ENCODE peak calls at places on chromosomes 2 and 18, in seven cellular contexts. One of them, this sample, is unnamed.
A peak's percentile ranks its signal among the peaks of the same experiment; 100 is the strongest.

GRCh38 chr2:99278793-99279291 is 22.2 kb downstream of the LYG1 start:
- DNase-seq in pancreas: no peak
- DNase-seq in heart right ventricle: no peak
- DNase-seq in cardiac muscle cell: no peak
- DNase-seq in sigmoid colon: no peak
- DNase-seq in mammary epithelial cell: peak; percentile 76
- DNase-seq in CD4-positive, alpha-beta T cell: no peak
- DNase-seq in this sample: peak; percentile 72

GRCh38 chr2:200308421-200309295 is 2.2 kb downstream of the SPATS2L start:
- DNase-seq in heart right ventricle: no peak
- DNase-seq in cardiac muscle cell: peak; percentile 21
- DNase-seq in sigmoid colon: no peak
- DNase-seq in pancreas: no peak
- DNase-seq in mammary epithelial cell: peak; percentile 25
- DNase-seq in CD4-positive, alpha-beta T cell: no peak
- DNase-seq in this sample: no peak

GRCh38 chr2:31362581-31362980 is 52.0 kb downstream of the XDH start:
- DNase-seq in cardiac muscle cell: no peak
- DNase-seq in pancreas: no peak
- DNase-seq in mammary epithelial cell: no peak
- DNase-seq in sigmoid colon: no peak
- DNase-seq in CD4-positive, alpha-beta T cell: no peak
- DNase-seq in heart right ventricle: no peak
- DNase-seq in this sample: no peak

GRCh38 chr2:239721991-239722759 is 303.0 kb downstream of the NDUFA10 start:
- DNase-seq in heart right ventricle: no peak
- DNase-seq in cardiac muscle cell: no peak
- DNase-seq in mammary epithelial cell: no peak
- DNase-seq in sigmoid colon: peak; percentile 46
- DNase-seq in CD4-positive, alpha-beta T cell: no peak
- DNase-seq in pancreas: no peak
- DNase-seq in this sample: no peak

GRCh38 chr2:100934504-100935371 is 67.4 kb upstream of the RPL31 start:
- DNase-seq in heart right ventricle: no peak
- DNase-seq in cardiac muscle cell: no peak
- DNase-seq in CD4-positive, alpha-beta T cell: no peak
- DNase-seq in sigmoid colon: no peak
- DNase-seq in mammary epithelial cell: no peak
- DNase-seq in pancreas: no peak
- DNase-seq in this sample: no peak

GRCh38 chr18:79784965-79785770 is 12.6 kb upstream of the KCNG2 start:
- DNase-seq in cardiac muscle cell: no peak
- DNase-seq in CD4-positive, alpha-beta T cell: no peak
- DNase-seq in heart right ventricle: no peak
- DNase-seq in mammary epithelial cell: peak; percentile 12
- DNase-seq in pancreas: peak; percentile 36
- DNase-seq in sigmoid colon: peak; percentile 42
- DNase-seq in this sample: no peak

GRCh38 chr2:172395503-172395902 is 31.9 kb upstream of the ITGA6 start:
- DNase-seq in CD4-positive, alpha-beta T cell: no peak
- DNase-seq in mammary epithelial cell: no peak
- DNase-seq in cardiac muscle cell: no peak
- DNase-seq in heart right ventricle: no peak
- DNase-seq in pancreas: no peak
- DNase-seq in sigmoid colon: no peak
- DNase-seq in this sample: peak; percentile 59

GRCh38 chr2:36425771-36426340 is 70.3 kb downstream of the CRIM1 start:
- DNase-seq in heart right ventricle: no peak
- DNase-seq in CD4-positive, alpha-beta T cell: no peak
- DNase-seq in pancreas: no peak
- DNase-seq in mammary epithelial cell: no peak
- DNase-seq in sigmoid colon: no peak
- DNase-seq in cardiac muscle cell: no peak
- DNase-seq in this sample: no peak

GRCh38 chr2:215238485-215239098 is 73.3 kb upstream of the ATIC start:
- DNase-seq in cardiac muscle cell: no peak
- DNase-seq in heart right ventricle: no peak
- DNase-seq in mammary epithelial cell: peak; percentile 33
- DNase-seq in sigmoid colon: no peak
- DNase-seq in pancreas: no peak
- DNase-seq in CD4-positive, alpha-beta T cell: no peak
- DNase-seq in this sample: peak; percentile 19

GRCh38 chr2:63530880-63531279 is 57.4 kb downstream of the WDPCP start:
- DNase-seq in pancreas: no peak
- DNase-seq in mammary epithelial cell: no peak
- DNase-seq in cardiac muscle cell: no peak
- DNase-seq in sigmoid colon: no peak
- DNase-seq in CD4-positive, alpha-beta T cell: no peak
- DNase-seq in heart right ventricle: no peak
- DNase-seq in this sample: no peak
- H3K27me3 ChIP-seq in pancreas: no peaks in the 10 kb centered on the region
- H3K27me3 ChIP-seq in mammary epithelial cell: no peaks in the 10 kb centered on the region
- H3K27me3 ChIP-seq in cardiac muscle cell: no peaks in the 10 kb centered on the region
- H3K27me3 ChIP-seq in sigmoid colon: no peaks in the 10 kb centered on the region
- H3K27me3 ChIP-seq in CD4-positive, alpha-beta T cell: no peaks in the 10 kb centered on the region
- H3K27me3 ChIP-seq in heart right ventricle: no peaks in the 10 kb centered on the region
- H3K27me3 ChIP-seq in this sample: no peaks in the 10 kb centered on the region

GRCh38 chr2:134206029-134206428 is 47.8 kb upstream of the MGAT5 start:
- DNase-seq in pancreas: no peak
- DNase-seq in CD4-positive, alpha-beta T cell: no peak
- DNase-seq in sigmoid colon: no peak
- DNase-seq in heart right ventricle: no peak
- DNase-seq in cardiac muscle cell: no peak
- DNase-seq in mammary epithelial cell: no peak
- DNase-seq in this sample: no peak
- TF ChIP-seq CTCF in pancreas: no peak
- TF ChIP-seq CTCF in CD4-positive, alpha-beta T cell: no peak
- TF ChIP-seq CTCF in sigmoid colon: no peak
- TF ChIP-seq CTCF in heart right ventricle: no peak
- TF ChIP-seq CTCF in cardiac muscle cell: no peak
- TF ChIP-seq CTCF in mammary epithelial cell: no peak
- TF ChIP-seq CTCF in this sample: no peak

GRCh38 chr2:119523959-119524694 is at the start of gene SCTR:
- DNase-seq in sigmoid colon: no peak
- DNase-seq in cardiac muscle cell: peak; percentile 54
- DNase-seq in CD4-positive, alpha-beta T cell: no peak
- DNase-seq in heart right ventricle: no peak
- DNase-seq in mammary epithelial cell: no peak
- DNase-seq in pancreas: peak; percentile 77
- DNase-seq in this sample: no peak
- H3K27me3 ChIP-seq in sigmoid colon: peaks cover 19% of the 10 kb centered on the region
- H3K27me3 ChIP-seq in cardiac muscle cell: peaks cover 58% of the 10 kb centered on the region
- H3K27me3 ChIP-seq in CD4-positive, alpha-beta T cell: peaks cover 32% of the 10 kb centered on the region
- H3K27me3 ChIP-seq in heart right ventricle: peaks cover 43% of the 10 kb centered on the region
- H3K27me3 ChIP-seq in mammary epithelial cell: peaks cover 24% of the 10 kb centered on the region
- H3K27me3 ChIP-seq in pancreas: no peaks in the 10 kb centered on the region
- H3K27me3 ChIP-seq in this sample: peaks cover 19% of the 10 kb centered on the region

GRCh38 chr18:7784171-7784570 is 217.1 kb downstream of the PTPRM start:
- DNase-seq in heart right ventricle: no peak
- DNase-seq in CD4-positive, alpha-beta T cell: no peak
- DNase-seq in mammary epithelial cell: no peak
- DNase-seq in pancreas: no peak
- DNase-seq in cardiac muscle cell: no peak
- DNase-seq in sigmoid colon: no peak
- DNase-seq in this sample: peak; percentile 13

GRCh38 chr18:7793100-7793499 is 226.0 kb downstream of the PTPRM start:
- DNase-seq in sigmoid colon: no peak
- DNase-seq in cardiac muscle cell: no peak
- DNase-seq in heart right ventricle: no peak
- DNase-seq in CD4-positive, alpha-beta T cell: no peak
- DNase-seq in pancreas: no peak
- DNase-seq in mammary epithelial cell: no peak
- DNase-seq in this sample: no peak

DNA sequence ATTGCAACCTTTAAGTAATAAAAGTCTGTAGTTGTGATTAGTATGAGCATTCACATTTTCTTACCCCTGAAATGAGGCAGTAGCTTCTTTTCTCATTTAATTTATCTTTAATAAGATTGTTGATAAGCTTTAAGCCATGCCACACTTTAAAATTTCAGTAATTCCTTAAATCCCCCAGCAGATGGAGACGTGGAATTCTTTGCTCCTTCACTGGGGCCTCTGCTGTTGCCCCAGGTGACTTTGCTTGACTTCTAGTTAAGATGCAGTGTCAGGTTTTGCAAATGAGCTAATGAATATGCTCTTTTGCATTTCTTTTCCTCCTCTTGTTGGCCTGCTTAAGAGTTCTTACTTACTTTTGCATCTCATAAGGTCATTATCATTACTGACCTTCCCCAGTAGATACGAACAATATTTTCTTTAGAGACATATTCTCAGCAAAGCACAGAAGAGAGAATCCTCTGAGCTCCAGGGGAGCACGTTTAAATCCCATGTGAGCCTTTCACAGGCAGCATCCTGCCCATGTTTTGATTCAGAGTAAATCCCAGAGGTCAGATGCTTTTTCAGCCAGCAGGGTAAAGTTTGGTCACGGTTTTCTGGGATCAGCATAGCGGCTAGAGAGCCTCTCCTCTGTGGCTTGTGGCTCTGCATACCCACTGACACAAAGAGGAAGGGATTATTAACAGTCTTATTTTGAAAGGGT is 222.9 kb downstream of the PTPRM start:
- DNase-seq in sigmoid colon: no peak
- DNase-seq in pancreas: no peak
- DNase-seq in mammary epithelial cell: peak; percentile 37
- DNase-seq in heart right ventricle: no peak
- DNase-seq in CD4-positive, alpha-beta T cell: no peak
- DNase-seq in cardiac muscle cell: peak; percentile 74
- DNase-seq in this sample: peak; percentile 59
- TF ChIP-seq CTCF in sigmoid colon: peak; percentile 49
- TF ChIP-seq CTCF in pancreas: peak; percentile 35
- TF ChIP-seq CTCF in mammary epithelial cell: peak; percentile 50
- TF ChIP-seq CTCF in heart right ventricle: peak; percentile 54
- TF ChIP-seq CTCF in CD4-positive, alpha-beta T cell: no peak
- TF ChIP-seq CTCF in cardiac muscle cell: peak; percentile 60
- TF ChIP-seq CTCF in this sample: peak; percentile 52

GRCh38 chr2:109218792-109219126 is 89.8 kb downstream of the SH3RF3 start:
- DNase-seq in pancreas: no peak
- DNase-seq in heart right ventricle: no peak
- DNase-seq in sigmoid colon: no peak
- DNase-seq in cardiac muscle cell: no peak
- DNase-seq in CD4-positive, alpha-beta T cell: no peak
- DNase-seq in mammary epithelial cell: no peak
- DNase-seq in this sample: no peak
- H3K27me3 ChIP-seq in pancreas: no peaks in the 10 kb centered on the region
- H3K27me3 ChIP-seq in heart right ventricle: no peaks in the 10 kb centered on the region
- H3K27me3 ChIP-seq in sigmoid colon: no peaks in the 10 kb centered on the region
- H3K27me3 ChIP-seq in cardiac muscle cell: peaks cover 6% of the 10 kb centered on the region
- H3K27me3 ChIP-seq in CD4-positive, alpha-beta T cell: peaks cover 25% of the 10 kb centered on the region
- H3K27me3 ChIP-seq in mammary epithelial cell: peaks cover 5% of the 10 kb centered on the region
- H3K27me3 ChIP-seq in this sample: peaks cover 27% of the 10 kb centered on the region

GRCh38 chr2:20682166-20682565 is 15.2 kb downstream of the GDF7 start:
- DNase-seq in CD4-positive, alpha-beta T cell: no peak
- DNase-seq in heart right ventricle: no peak
- DNase-seq in sigmoid colon: no peak
- DNase-seq in mammary epithelial cell: no peak
- DNase-seq in pancreas: no peak
- DNase-seq in cardiac muscle cell: no peak
- DNase-seq in this sample: no peak
- TF ChIP-seq CTCF in CD4-positive, alpha-beta T cell: no peak
- TF ChIP-seq CTCF in heart right ventricle: peak; percentile 35
- TF ChIP-seq CTCF in sigmoid colon: no peak
- TF ChIP-seq CTCF in mammary epithelial cell: peak; percentile 24
- TF ChIP-seq CTCF in pancreas: no peak
- TF ChIP-seq CTCF in cardiac muscle cell: peak; percentile 59
- TF ChIP-seq CTCF in this sample: peak; percentile 20

GRCh38 chr2:38327580-38327979 is 49.5 kb downstream of the ATL2 start:
- DNase-seq in mammary epithelial cell: no peak
- DNase-seq in sigmoid colon: no peak
- DNase-seq in CD4-positive, alpha-beta T cell: no peak
- DNase-seq in pancreas: no peak
- DNase-seq in heart right ventricle: no peak
- DNase-seq in cardiac muscle cell: no peak
- DNase-seq in this sample: no peak

GRCh38 chr2:38336619-38337018 is 40.5 kb downstream of the ATL2 start:
- DNase-seq in cardiac muscle cell: no peak
- DNase-seq in sigmoid colon: no peak
- DNase-seq in mammary epithelial cell: no peak
- DNase-seq in pancreas: no peak
- DNase-seq in CD4-positive, alpha-beta T cell: no peak
- DNase-seq in heart right ventricle: no peak
- DNase-seq in this sample: no peak

GRCh38 chr2:38330754-38331153 is 46.3 kb downstream of the ATL2 start:
- DNase-seq in pancreas: no peak
- DNase-seq in mammary epithelial cell: no peak
- DNase-seq in sigmoid colon: no peak
- DNase-seq in heart right ventricle: no peak
- DNase-seq in CD4-positive, alpha-beta T cell: no peak
- DNase-seq in cardiac muscle cell: no peak
- DNase-seq in this sample: no peak
- H3K27me3 ChIP-seq in pancreas: no peaks in the 10 kb centered on the region
- H3K27me3 ChIP-seq in mammary epithelial cell: no peaks in the 10 kb centered on the region
- H3K27me3 ChIP-seq in sigmoid colon: no peaks in the 10 kb centered on the region
- H3K27me3 ChIP-seq in heart right ventricle: no peaks in the 10 kb centered on the region
- H3K27me3 ChIP-seq in CD4-positive, alpha-beta T cell: no peaks in the 10 kb centered on the region
- H3K27me3 ChIP-seq in cardiac muscle cell: no peaks in the 10 kb centered on the region
- H3K27me3 ChIP-seq in this sample: no peaks in the 10 kb centered on the region

This sample was measured in bronchial epithelial cell.